ENCODE peak calls at places on chromosomes 16 and 17, in four cellular contexts. T, Y, I and B are unnamed samples. For H3K27me3, the result is how much of the 10 kb centered on the place peaks cover.

GRCh38 chr17:81253358-81254131 is 14.4 kb downstream of the NDUFAF8 start:
- DNase-seq in T (peak), Y (peak), I (peak), B (peak)

GRCh38 chr16:179431-179830 is 828 bp upstream of the HBQ1 start:
- DNase-seq in T (no peak), Y (no peak), I (no peak), B (no peak)

GRCh38 chr16:57798953-57799618 is 3.2 kb downstream of the KIFC3 start:
- DNase-seq in T (no peak), Y (no peak), I (no peak), B (no peak)

GRCh38 chr16:83762141-83763024 is 45.4 kb upstream of the HSBP1 start:
- DNase-seq in T (no peak), Y (no peak), I (no peak), B (no peak)

GRCh38 chr16:50819706-50820105 is 77.8 kb downstream of the CYLD start:
- DNase-seq in T (no peak), Y (no peak), I (no peak), B (no peak)

GRCh38 chr16:58883131-58883530 is 149.0 kb upstream of the GOT2 start:
- DNase-seq in T (no peak), Y (no peak), I (no peak), B (no peak)

GRCh38 chr17:8732406-8733065 is 12.1 kb downstream of the CCDC42 start:
- DNase-seq in T (no peak), Y (no peak), I (peak), B (no peak)

GRCh38 chr16:81293909-81294802 is 20.6 kb upstream of the GAN start:
- DNase-seq in T (no peak), Y (no peak), I (peak), B (no peak)

GRCh38 chr17:19414396-19415280 is 3.6 kb downstream of the RNF112 start:
- DNase-seq in T (no peak), Y (no peak), I (no peak), B (no peak)

GRCh38 chr17:7651097-7651958 is 602 bp downstream of the ATP1B2 start:
- DNase-seq in T (no peak), Y (no peak), I (no peak), B (peak)

GRCh38 chr17:79974786-79975497 is 60.7 kb downstream of the TBC1D16 start:
- DNase-seq in T (no peak), Y (no peak), I (no peak), B (no peak)

GRCh38 chr16:65917466-65917865 is 449.0 kb upstream of the CDH5 start:
- DNase-seq in T (no peak), Y (no peak), I (no peak), B (no peak)

GRCh38 chr17:31424944-31425582 is 33.6 kb downstream of the RAB11FIP4 start:
- DNase-seq in T (no peak), Y (no peak), I (peak), B (peak)

GRCh38 chr16:19001788-19002187 is 18.1 kb downstream of the TMC7 start:
- DNase-seq in T (no peak), Y (no peak), I (peak), B (no peak)

DNA sequence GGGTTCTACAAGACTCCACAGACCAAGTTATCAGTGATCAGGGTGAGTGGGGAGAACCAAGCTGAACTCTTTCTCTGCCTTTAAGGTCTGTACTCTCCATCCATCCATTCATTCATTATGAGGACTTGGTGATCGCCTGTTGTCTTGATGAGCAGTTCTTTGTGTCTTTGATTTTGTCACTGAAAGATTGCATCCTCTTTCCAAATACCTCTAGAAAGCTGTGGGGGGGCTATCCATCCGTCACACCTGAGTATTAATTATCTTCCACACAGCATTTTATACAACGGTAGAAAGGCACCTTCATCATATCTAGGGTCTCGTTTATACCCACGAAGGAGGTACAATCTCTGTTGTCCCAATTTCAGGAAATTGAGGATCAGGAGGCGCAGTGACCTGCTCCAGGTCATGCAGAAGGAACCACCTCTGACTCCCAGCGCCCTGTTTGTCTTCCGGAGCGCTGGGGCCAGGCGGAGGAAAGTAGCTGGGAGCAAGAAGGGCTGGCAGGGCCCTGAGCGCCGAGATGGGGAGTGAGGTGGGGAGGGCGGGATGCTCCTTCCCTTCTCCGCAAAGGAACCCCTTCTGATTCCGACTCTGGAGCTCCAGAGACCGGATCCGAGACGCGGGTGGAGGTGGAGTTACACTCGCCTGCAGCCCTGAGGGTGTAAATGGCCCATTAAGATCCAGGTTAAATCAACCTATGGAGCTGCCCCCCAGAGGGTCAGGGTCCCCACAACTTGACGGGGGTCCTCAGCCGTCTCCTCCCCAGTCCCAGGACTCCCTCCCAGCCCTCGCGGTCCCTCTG is 605 bp upstream of the ABAT start:
- DNase-seq in T (no peak), Y (no peak), I (no peak), B (no peak)
- H3K4me3 ChIP-seq in T (peak), Y (peak), I (peak), B (peak)

GRCh38 chr17:66986659-66987058 is 22.2 kb downstream of the CACNG4 start:
- DNase-seq in T (no peak), Y (no peak), I (no peak), B (no peak)
- H3K27me3 ChIP-seq in T (under half), Y (under half), I (under half), B (half or more)

GRCh38 chr17:16941643-16942042 is 30.3 kb downstream of the TNFRSF13B start:
- DNase-seq in T (no peak), Y (no peak), I (peak), B (no peak)

GRCh38 chr17:16942141-16943031 is 29.5 kb downstream of the TNFRSF13B start:
- DNase-seq in T (no peak), Y (no peak), I (peak), B (no peak)

GRCh38 chr17:16943541-16944333 is 28.2 kb downstream of the TNFRSF13B start:
- DNase-seq in T (no peak), Y (no peak), I (no peak), B (no peak)

GRCh38 chr17:16944334-16945140 is 27.4 kb downstream of the TNFRSF13B start:
- DNase-seq in T (no peak), Y (no peak), I (no peak), B (no peak)

GRCh38 chr17:16943032-16943352 is 28.9 kb downstream of the TNFRSF13B start:
- DNase-seq in T (no peak), Y (no peak), I (no peak), B (no peak)
- H3K27ac ChIP-seq in T (no peak), Y (no peak), I (no peak), B (no peak)

DNA sequence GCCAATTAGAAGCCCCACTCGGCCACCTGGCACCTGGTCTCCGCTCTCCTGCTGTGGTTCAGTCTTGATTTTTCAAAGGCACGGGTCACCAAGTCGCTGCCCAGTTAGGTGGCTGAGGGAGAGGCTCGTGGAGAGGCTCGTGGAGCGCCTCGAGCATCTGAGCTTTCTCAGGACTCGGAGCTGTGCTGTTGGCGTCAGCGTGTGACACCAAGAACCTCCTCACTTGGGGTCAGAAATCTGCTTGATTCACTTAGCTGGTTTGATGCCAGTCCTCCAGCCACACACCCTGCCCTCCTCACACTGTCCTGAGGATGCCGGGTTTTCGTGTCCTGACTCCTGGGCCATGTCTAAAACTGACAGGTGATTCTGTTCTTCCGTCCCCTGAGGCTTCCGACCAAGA is 82.6 kb downstream of the SOCS1 start:
- DNase-seq in T (no peak), Y (no peak), I (no peak), B (no peak)
- H3K4me3 ChIP-seq in T (no peak), Y (no peak), I (no peak), B (no peak)

GRCh38 chr16:86200722-86201121 is 301.8 kb downstream of the IRF8 start:
- DNase-seq in T (no peak), Y (no peak), I (no peak), B (no peak)

GRCh38 chr16:86202760-86203426 is 303.9 kb downstream of the IRF8 start:
- DNase-seq in T (no peak), Y (no peak), I (no peak), B (no peak)

GRCh38 chr16:86202267-86202666 is 303.3 kb downstream of the IRF8 start:
- DNase-seq in T (no peak), Y (no peak), I (no peak), B (no peak)

GRCh38 chr16:86199871-86200700 is 301.1 kb downstream of the IRF8 start:
- DNase-seq in T (no peak), Y (no peak), I (peak), B (no peak)

DNA sequence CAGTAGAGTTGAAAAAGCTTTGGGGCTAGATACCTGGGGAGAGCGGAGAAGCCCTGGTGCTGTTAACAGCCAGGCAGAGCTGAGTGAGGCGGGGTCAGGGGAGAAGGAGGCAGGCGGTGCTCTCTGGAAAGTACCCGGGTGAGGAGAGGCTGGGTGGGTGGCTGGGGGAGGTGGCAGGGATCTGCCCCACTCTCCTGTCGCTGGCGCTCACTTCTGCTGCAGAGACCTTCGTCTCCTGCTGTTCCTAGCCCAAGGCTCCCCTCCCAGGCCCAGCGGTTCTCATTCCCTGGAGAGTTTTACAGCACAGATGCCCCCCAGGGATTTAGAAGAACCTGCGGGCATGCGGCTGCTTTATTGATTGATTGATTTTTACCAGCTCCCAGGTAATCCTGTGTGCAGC is 302.8 kb downstream of the IRF8 start:
- DNase-seq in T (no peak), Y (no peak), I (no peak), B (no peak)
- H3K27me3 ChIP-seq in T (under half), Y (under half), I (under half), B (under half)

DNA sequence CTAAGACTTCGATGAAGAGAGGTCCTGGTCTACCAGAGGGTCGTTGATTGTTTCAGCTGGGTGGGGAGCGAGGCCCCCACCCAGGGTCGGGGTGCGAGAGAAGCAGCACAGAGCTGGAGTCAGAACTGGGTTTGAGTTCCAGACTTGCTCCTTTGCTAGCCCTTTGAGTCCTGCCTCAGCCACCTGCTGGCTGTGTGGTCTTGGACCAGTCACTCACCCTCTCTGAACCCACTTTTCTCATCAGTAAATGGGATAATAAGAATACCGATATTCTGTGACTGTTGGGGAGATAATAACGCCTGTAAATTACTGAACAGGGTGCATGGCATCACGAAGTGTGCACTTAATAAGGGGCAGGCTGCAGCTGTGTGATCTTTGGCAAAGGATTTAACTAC is 427 bp upstream of the MMP28 start:
- DNase-seq in T (no peak), Y (no peak), I (no peak), B (no peak)
- H3K27ac ChIP-seq in T (no peak), Y (no peak), I (no peak), B (no peak)

GRCh38 chr17:41919840-41920579 is 1.3 kb upstream of the ACLY start:
- DNase-seq in T (no peak), Y (no peak), I (peak), B (no peak)
- H3K4me3 ChIP-seq in T (no peak), Y (no peak), I (peak), B (no peak)